ENCODE peak calls at places on chromosomes 7 and 10, in eight cellular contexts. Q is GM23338, H is sigmoid colon, U is HCT116, C is H1, B is spleen, L is HepG2, V is prostate gland. S is an unnamed sample.

GRCh38 chr7:114175140-114175539 is 239.5 kb upstream of the FOXP2 start:
- DNase-seq in Q (no peak), H (no peak), U (no peak), C (no peak), B (no peak), L (no peak), V (no peak), S (no peak)

GRCh38 chr10:86711957-86712708 is 43.8 kb downstream of the LDB3 start:
- DNase-seq in Q (peak; percentile 61), H (peak; percentile 80), U (no peak), C (no peak), B (peak; percentile 85), L (no peak), V (peak; percentile 38), S (no peak)

GRCh38 chr10:86334515-86335085 is 32.0 kb downstream of the GRID1 start:
- DNase-seq in Q (peak; percentile 66), H (peak; percentile 14), U (peak; percentile 29), C (no peak), B (peak; percentile 51), L (no peak), V (peak; percentile 36), S (no peak)

GRCh38 chr7:129073204-129073603 is 18.3 kb upstream of the TNPO3 start:
- DNase-seq in Q (no peak), H (no peak), U (no peak), C (no peak), B (no peak), L (no peak), V (no peak), S (no peak)

GRCh38 chr7:34396437-34397064 is 261.5 kb upstream of the NPSR1 start:
- DNase-seq in Q (no peak), H (no peak), U (no peak), C (no peak), B (no peak), L (no peak), V (no peak), S (no peak)

GRCh38 chr10:26780793-26781601 is 79.8 kb downstream of the ABI1 start:
- DNase-seq in Q (peak; percentile 73), H (no peak), U (peak; percentile 90), C (no peak), B (no peak), L (no peak), V (peak; percentile 9), S (no peak)

GRCh38 chr7:2063562-2064360 is 169.0 kb downstream of the MAD1L1 start:
- DNase-seq in Q (peak; percentile 52), H (no peak), U (no peak), C (no peak), B (no peak), L (no peak), V (no peak), S (no peak)

GRCh38 chr10:77332256-77332655 is 305.4 kb downstream of the KCNMA1 start:
- DNase-seq in Q (no peak), H (no peak), U (no peak), C (no peak), B (no peak), L (no peak), V (no peak), S (no peak)

GRCh38 chr7:102303669-102304422 is 17.2 kb downstream of the SH2B2 start:
- DNase-seq in Q (no peak), H (no peak), U (no peak), C (no peak), B (peak; percentile 75), L (no peak), V (no peak), S (no peak)

GRCh38 chr7:134737561-134738353 is 41.7 kb upstream of the CALD1 start:
- DNase-seq in Q (no peak), H (peak; percentile 70), U (no peak), C (no peak), B (no peak), L (no peak), V (no peak), S (peak; percentile 36)

GRCh38 chr7:124251616-124252015 is 218.7 kb upstream of the TMEM229A start:
- DNase-seq in Q (no peak), H (no peak), U (no peak), C (no peak), B (no peak), L (no peak), V (no peak), S (no peak)

GRCh38 chr7:1250901-1251300 is 18.2 kb downstream of the UNCX start:
- DNase-seq in Q (no peak), H (no peak), U (no peak), C (no peak), B (no peak), L (no peak), V (no peak), S (no peak)

GRCh38 chr7:141776374-141776773 is at the start of gene TAS2R4:
- DNase-seq in Q (no peak), H (no peak), U (no peak), C (no peak), B (no peak), L (no peak), V (no peak), S (no peak)

GRCh38 chr10:48444266-48444665 is 137.8 kb downstream of the MAPK8 start:
- DNase-seq in Q (peak; percentile 60), H (no peak), U (peak; percentile 12), C (peak; percentile 48), B (no peak), L (peak; percentile 14), V (no peak), S (peak; percentile 53)

GRCh38 chr10:4266387-4267083 is 481.5 kb upstream of the KLF6 start:
- DNase-seq in Q (no peak), H (no peak), U (no peak), C (no peak), B (no peak), L (no peak), V (no peak), S (no peak)

GRCh38 chr10:31262672-31263071 is 56.3 kb upstream of the ZEB1 start:
- DNase-seq in Q (no peak), H (peak; percentile 65), U (no peak), C (no peak), B (no peak), L (no peak), V (no peak), S (no peak)

GRCh38 chr7:126040114-126041045 is 1110.8 kb upstream of the POT1 start:
- DNase-seq in Q (no peak), H (no peak), U (no peak), C (no peak), B (no peak), L (no peak), V (no peak), S (no peak)

GRCh38 chr7:36286241-36286640 is 103.4 kb upstream of the ANLN start:
- DNase-seq in Q (no peak), H (no peak), U (no peak), C (no peak), B (no peak), L (no peak), V (no peak), S (no peak)

GRCh38 chr7:106372121-106372520 is 87.3 kb upstream of the NAMPT start:
- DNase-seq in Q (no peak), H (no peak), U (no peak), C (no peak), B (no peak), L (no peak), V (no peak), S (no peak)

GRCh38 chr7:17994079-17994478 is 33.6 kb downstream of the PRPS1L1 start:
- DNase-seq in Q (no peak), H (no peak), U (no peak), C (no peak), B (no peak), L (no peak), V (no peak), S (no peak)

GRCh38 chr7:23873306-23873705 is 163.3 kb downstream of the STK31 start:
- DNase-seq in Q (no peak), H (no peak), U (no peak), C (no peak), B (no peak), L (no peak), V (no peak), S (no peak)

GRCh38 chr10:73899401-73899780 is 11.5 kb upstream of the PLAU start:
- DNase-seq in Q (no peak), H (no peak), U (peak; percentile 75), C (no peak), B (no peak), L (no peak), V (no peak), S (no peak)
- H3K27ac ChIP-seq in Q (no peak overlapping the region), H (no peak overlapping the region), U (peak overlapping the region; percentile 61), C (no peak overlapping the region), B (no peak overlapping the region), L (no peak overlapping the region), V (no peak overlapping the region), S (no peak overlapping the region)

GRCh38 chr7:101239191-101239950 is 1.8 kb upstream of the CLDN15 start:
- DNase-seq in Q (no peak), H (no peak), U (no peak), C (no peak), B (peak; percentile 81), L (no peak), V (no peak), S (no peak)
- TF ChIP-seq POLR2AphosphoS5 in Q (no peak), H (no peak), U (no peak), C (no peak), B (peak; percentile 69), L (no peak), V (no peak), S (no peak)

DNA sequence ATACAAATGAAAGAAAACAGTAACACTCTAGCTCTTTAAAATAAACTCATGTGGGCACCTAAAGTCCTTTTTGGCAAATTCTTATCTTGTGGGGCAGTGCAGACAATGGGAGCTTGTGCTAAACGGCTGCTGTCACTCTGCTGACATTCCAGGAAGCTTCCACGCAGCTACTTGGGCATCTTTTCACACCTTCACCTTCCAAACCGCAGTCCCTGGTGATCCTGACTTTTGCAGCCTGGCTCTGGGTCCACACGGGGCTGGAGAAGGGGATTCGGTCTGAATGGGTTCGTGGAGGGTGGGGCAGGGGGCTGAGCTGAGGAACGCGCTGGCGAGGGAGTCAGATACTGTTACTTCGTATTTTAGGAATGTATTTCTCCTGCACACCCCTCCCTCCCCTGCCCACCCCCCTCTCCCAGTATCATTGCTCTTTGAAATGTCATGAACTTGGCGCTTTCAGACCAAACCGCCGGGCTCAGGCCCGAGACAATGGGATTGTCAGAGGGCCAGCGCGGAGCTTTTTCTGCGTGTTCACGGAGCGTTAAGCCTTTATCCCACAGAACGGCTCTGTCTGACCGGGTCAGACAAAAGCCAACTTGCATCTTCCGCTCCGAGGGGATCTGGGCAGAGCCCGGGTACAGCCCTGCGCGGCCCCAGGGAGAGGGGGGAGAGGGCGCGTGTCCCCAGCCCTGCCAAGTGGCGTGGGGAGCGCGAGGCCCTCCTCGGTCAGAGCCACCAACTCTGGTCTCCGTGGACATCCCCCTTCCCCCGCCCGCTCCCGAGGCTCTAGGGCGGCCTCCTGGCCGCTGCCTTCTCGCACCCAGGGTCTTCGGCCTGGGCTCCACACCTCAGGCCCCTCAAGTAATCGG is 76.7 kb upstream of the EN2 start:
- DNase-seq in Q (no peak), H (no peak), U (no peak), C (peak; percentile 57), B (peak; percentile 64), L (no peak), V (no peak), S (no peak)
- H3K27me3 ChIP-seq in Q (peaks cover 90% of the 10 kb centered on the region), H (peaks cover 63% of the 10 kb centered on the region), U (peaks cover 27% of the 10 kb centered on the region), C (peaks cover 89% of the 10 kb centered on the region), B (peaks cover 98% of the 10 kb centered on the region), L (peaks cover 91% of the 10 kb centered on the region), V (peaks cover 41% of the 10 kb centered on the region), S (peaks cover 67% of the 10 kb centered on the region)

DNA sequence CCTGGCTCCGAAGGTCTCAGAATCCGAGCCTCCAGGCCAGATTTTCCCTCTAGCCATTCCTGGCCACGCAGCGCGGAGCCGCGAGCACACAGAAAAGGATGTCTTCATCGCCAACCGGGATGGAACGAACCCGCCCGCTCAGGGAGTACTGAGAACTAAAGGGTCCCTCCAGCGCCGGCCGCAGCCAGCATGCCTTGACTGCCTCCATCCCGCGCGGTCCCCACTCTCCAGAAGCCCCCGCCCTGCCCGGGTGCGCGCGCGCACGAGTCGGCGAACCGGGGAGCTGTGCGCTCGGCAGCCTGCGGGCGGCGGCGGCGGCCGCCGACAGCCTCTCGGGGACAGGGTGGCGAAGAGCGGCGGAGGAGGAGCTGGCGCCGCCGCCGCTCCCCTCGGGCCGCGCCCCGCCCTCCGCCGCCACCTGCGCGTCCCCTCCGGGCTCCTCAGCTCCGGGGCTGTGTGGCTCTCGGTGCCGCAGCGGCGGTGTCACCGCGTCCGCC is 640 bp upstream of the GALNT17 start:
- DNase-seq in Q (peak; percentile 81), H (peak; percentile 77), U (no peak), C (peak; percentile 87), B (peak; percentile 72), L (no peak), V (peak; percentile 54), S (no peak)
- H3K27ac ChIP-seq in Q (no peak overlapping the region), H (peak overlapping the region; percentile 81), U (no peak overlapping the region), C (peak overlapping the region; percentile 41), B (peak overlapping the region; percentile 13), L (no peak overlapping the region), V (peak overlapping the region; percentile 87), S (no peak overlapping the region)